ENCODE peak calls at places on chromosomes 7 and 10, in five cellular contexts. G, R, J, A and O are unnamed samples.
A peak's percentile ranks its signal among the peaks of the same experiment; 100 is the strongest.

GRCh38 chr10:44280211-44280610 is 104.7 kb downstream of the CXCL12 start:
- DNase-seq in R (no peak), J (no peak), G (no peak), A (no peak), O (no peak)

GRCh38 chr10:79028056-79028430 is 40.7 kb upstream of the ZMIZ1 start:
- DNase-seq in A (no peak), J (no peak), G (no peak), R (no peak), O (no peak)

GRCh38 chr10:93703066-93703465 is 674 bp upstream of the FRA10AC1 start:
- DNase-seq in J (no peak), A (no peak), G (no peak), R (no peak), O (no peak)

GRCh38 chr7:123580406-123581161 is 21.0 kb upstream of the ASB15 start:
- DNase-seq in A (peak; percentile 46), G (peak; percentile 53), R (no peak), J (no peak), O (peak; percentile 20)

GRCh38 chr7:22610871-22611757 is 111.1 kb upstream of the STEAP1B start:
- DNase-seq in G (no peak), J (no peak), A (no peak), R (no peak), O (no peak)

GRCh38 chr10:89213191-89213808 is 6.2 kb upstream of the CH25H start:
- DNase-seq in R (no peak), J (no peak), A (peak; percentile 13), G (peak; percentile 35), O (no peak)

GRCh38 chr7:34995757-34996156 is 41.5 kb downstream of the DPY19L1 start:
- DNase-seq in J (no peak), R (no peak), A (no peak), G (no peak), O (no peak)

GRCh38 chr10:110643670-110644597 is at the start of gene RBM20:
- DNase-seq in A (no peak), G (peak; percentile 63), R (no peak), J (no peak), O (no peak)

GRCh38 chr10:80596391-80597257 is 58.9 kb downstream of the SH2D4B start:
- DNase-seq in G (peak; percentile 70), A (peak; percentile 42), J (no peak), R (no peak), O (peak; percentile 25)

GRCh38 chr10:77422491-77423338 is 214.9 kb downstream of the KCNMA1 start:
- DNase-seq in A (no peak), R (no peak), J (no peak), G (no peak), O (no peak)

GRCh38 chr7:131363719-131364118 is 36.0 kb downstream of the MKLN1 start:
- DNase-seq in A (no peak), G (no peak), J (no peak), R (no peak), O (no peak)

GRCh38 chr7:23055582-23056178 is 41.8 kb upstream of the HYCC1 start:
- DNase-seq in R (peak; percentile 60), J (no peak), G (peak; percentile 65), A (peak; percentile 52), O (peak; percentile 67)

GRCh38 chr10:51667992-51668689 is 31.3 kb downstream of the CSTF2T start:
- DNase-seq in J (no peak), A (no peak), R (no peak), G (no peak), O (no peak)

GRCh38 chr10:131650771-131651673 is 249.8 kb upstream of the PPP2R2D start:
- DNase-seq in R (no peak), G (no peak), J (no peak), A (no peak), O (peak; percentile 69)

GRCh38 chr7:142873281-142873784 is 12.2 kb downstream of the TRPV6 start:
- DNase-seq in J (no peak), G (peak; percentile 73), R (no peak), A (no peak), O (peak; percentile 32)

GRCh38 chr7:116423499-116423898 is 76.0 kb upstream of the CAV2 start:
- DNase-seq in G (no peak), A (no peak), R (no peak), J (no peak), O (no peak)

GRCh38 chr7:2843711-2844152 is 376 bp downstream of the GNA12 start:
- DNase-seq in J (no peak), G (peak; percentile 50), A (no peak), R (no peak), O (no peak)

GRCh38 chr10:20855398-20856038 is 41.6 kb downstream of the NEBL start:
- DNase-seq in G (peak; percentile 15), A (peak; percentile 28), R (no peak), J (no peak), O (no peak)

GRCh38 chr7:151895695-151896485 is 19.0 kb upstream of the PRKAG2 start:
- DNase-seq in J (no peak), R (no peak), A (no peak), G (no peak), O (no peak)

GRCh38 chr7:68408873-68409272 is 1189.4 kb upstream of the AUTS2 start:
- DNase-seq in G (no peak), J (no peak), R (no peak), A (no peak), O (no peak)

GRCh38 chr7:68409851-68410250 is 1188.4 kb upstream of the AUTS2 start:
- DNase-seq in G (no peak), J (no peak), A (no peak), R (no peak), O (peak; percentile 46)

GRCh38 chr7:68401313-68401712 is 1197.0 kb upstream of the AUTS2 start:
- DNase-seq in J (no peak), G (no peak), R (no peak), A (no peak), O (no peak)

GRCh38 chr7:68407460-68407859 is 1190.8 kb upstream of the AUTS2 start:
- DNase-seq in J (no peak), R (no peak), A (no peak), G (no peak), O (no peak)

GRCh38 chr7:68406480-68406879 is 1191.8 kb upstream of the AUTS2 start:
- DNase-seq in J (no peak), A (no peak), R (no peak), G (no peak), O (no peak)
- TF ChIP-seq SUZ12 in J (no peak), A (no peak), R (no peak), G (no peak), O (no peak)

DNA sequence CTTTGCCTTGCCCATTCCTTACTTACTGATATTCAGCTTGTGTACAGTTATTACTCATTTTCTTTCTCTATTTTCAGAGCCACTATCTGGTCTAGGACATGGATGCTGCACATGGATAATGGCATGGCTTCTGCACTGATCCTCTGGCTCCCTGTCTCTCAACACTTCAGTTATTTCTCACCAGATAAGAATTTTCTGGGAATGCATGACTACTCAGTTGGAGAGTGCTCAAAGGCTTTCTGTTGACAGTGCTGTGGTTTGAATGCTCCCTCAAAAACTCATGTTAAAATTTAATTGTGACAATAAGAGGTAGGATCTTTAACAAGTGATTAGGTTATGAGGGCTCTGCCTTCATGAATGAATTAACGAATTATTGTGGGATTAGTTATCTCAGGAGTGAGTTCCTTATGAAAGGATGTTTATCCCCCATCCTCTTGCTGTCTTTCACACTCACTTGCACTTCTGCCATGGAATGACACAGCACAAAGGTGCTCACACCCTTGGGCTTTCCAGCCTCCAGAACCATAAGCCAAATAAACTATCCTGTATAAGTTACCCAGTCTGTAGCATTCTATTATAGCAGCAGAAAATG is 16.1 kb upstream of the PIK3CG start:
- DNase-seq in A (no peak), G (no peak), R (no peak), J (no peak), O (no peak)
- TF ChIP-seq SUZ12 in A (no peak), G (no peak), R (no peak), J (no peak), O (no peak)

GRCh38 chr7:51265066-51265907 is 51.3 kb downstream of the COBL start:
- DNase-seq in A (peak; percentile 60), G (no peak), R (no peak), J (no peak), O (no peak)

GRCh38 chr7:51261117-51261835 is 55.3 kb downstream of the COBL start:
- DNase-seq in J (no peak), G (no peak), R (no peak), A (no peak), O (no peak)

GRCh38 chr7:51262796-51263519 is 53.7 kb downstream of the COBL start:
- DNase-seq in G (no peak), R (no peak), A (no peak), J (no peak), O (no peak)

GRCh38 chr7:51261950-51262795 is 54.4 kb downstream of the COBL start:
- DNase-seq in A (no peak), J (no peak), G (no peak), R (no peak), O (no peak)

DNA sequence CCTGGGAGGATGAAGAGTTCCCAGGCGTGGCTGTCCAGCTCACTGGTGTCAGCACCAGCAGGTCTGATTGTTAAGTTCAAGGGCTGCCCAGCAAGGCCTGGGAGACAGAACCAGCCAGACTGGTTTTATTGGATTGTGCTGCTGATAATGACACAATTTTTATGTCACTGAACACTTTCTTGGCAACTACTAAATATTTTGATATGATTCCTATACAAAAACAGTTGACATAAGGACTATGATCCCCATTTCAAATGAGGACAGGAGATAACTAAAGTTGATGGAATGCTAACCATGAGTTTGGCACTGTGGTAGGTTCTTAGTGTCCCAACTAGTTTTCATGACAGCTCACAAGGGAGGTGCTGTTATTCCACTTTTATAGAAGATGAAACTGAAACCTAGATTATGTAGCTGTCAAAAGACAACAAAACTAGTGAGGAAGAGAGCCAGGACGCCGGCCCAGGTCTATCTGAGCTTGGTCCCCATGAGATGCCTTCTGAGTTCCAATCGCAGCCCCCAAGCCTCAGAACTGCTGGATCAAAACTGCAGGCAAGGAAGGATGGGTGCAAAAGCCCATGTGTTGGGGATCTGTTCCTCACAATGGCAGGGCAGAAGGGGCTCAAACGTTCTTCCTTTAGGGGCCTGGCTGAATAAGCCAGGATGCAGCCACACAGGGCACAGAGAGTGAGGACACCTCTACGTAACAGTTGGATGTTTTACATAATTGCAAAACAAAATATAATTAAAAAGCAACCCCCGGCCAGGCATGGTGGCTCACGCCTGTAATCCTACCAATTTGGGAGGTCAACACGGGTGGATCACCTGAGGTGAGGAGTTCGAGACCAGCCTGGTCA is 52.8 kb downstream of the COBL start:
- DNase-seq in R (no peak), A (no peak), G (no peak), J (no peak), O (no peak)
- TF ChIP-seq SUZ12 in R (no peak), A (no peak), G (no peak), J (no peak), O (no peak)

GRCh38 chr7:84801396-84801795 is 385.5 kb downstream of the SEMA3D start:
- DNase-seq in J (no peak), A (no peak), G (no peak), R (no peak), O (no peak)

GRCh38 chr7:84803979-84804378 is 382.9 kb downstream of the SEMA3D start:
- DNase-seq in J (no peak), G (no peak), A (no peak), R (no peak), O (no peak)

GRCh38 chr7:84799131-84799530 is 387.7 kb downstream of the SEMA3D start:
- DNase-seq in R (no peak), A (no peak), J (no peak), G (no peak), O (no peak)

DNA sequence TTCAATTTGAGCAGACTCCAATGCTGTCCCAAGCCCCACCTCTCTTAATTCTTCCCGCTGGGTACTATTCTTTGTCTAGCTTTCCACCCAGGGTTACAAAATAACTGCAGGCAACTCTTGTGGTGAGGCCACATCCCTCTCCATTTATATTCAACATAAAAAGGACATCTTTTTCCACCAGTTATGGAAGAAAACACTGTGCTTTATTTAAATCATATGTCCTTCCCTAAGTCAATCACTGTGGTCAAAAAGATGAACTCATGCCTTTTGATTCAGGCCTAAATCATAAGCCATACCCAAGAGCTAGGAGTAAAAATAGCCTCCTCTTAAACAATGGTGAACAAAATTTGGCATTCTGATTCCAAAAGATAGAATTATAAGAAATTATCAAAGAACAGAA is 386.0 kb downstream of the SEMA3D start:
- DNase-seq in A (no peak), J (no peak), G (no peak), R (no peak), O (no peak)
- TF ChIP-seq SUZ12 in A (no peak), J (no peak), G (no peak), R (no peak), O (no peak)